ENCODE peak calls at places on chromosome 14, in five cellular contexts. One of them, this sample, is unnamed.

GRCh38 chr14:95260537-95261440 is 58.9 kb downstream of the CLMN start:
- DNase-seq in ovary: no peak
- DNase-seq in GM06990: no peak
- DNase-seq in endothelial cell: no peak
- DNase-seq in RWPE1: no peak
- DNase-seq in this sample: peak; percentile 65

GRCh38 chr14:102295301-102295700 is 9.7 kb downstream of the MOK start:
- DNase-seq in RWPE1: no peak
- DNase-seq in GM06990: no peak
- DNase-seq in endothelial cell: no peak
- DNase-seq in ovary: no peak
- DNase-seq in this sample: no peak

GRCh38 chr14:52706286-52706685 is 714 bp upstream of the PSMC6 start:
- DNase-seq in endothelial cell: no peak
- DNase-seq in GM06990: no peak
- DNase-seq in RWPE1: no peak
- DNase-seq in ovary: no peak
- DNase-seq in this sample: no peak

GRCh38 chr14:74988993-74989392 is 13.7 kb upstream of the EIF2B2 start:
- DNase-seq in GM06990: no peak
- DNase-seq in RWPE1: no peak
- DNase-seq in endothelial cell: no peak
- DNase-seq in ovary: no peak
- DNase-seq in this sample: no peak

GRCh38 chr14:55271572-55272414 is 572 bp downstream of the FBXO34 start:
- DNase-seq in endothelial cell: peak; percentile 54
- DNase-seq in GM06990: peak; percentile 82
- DNase-seq in RWPE1: peak; percentile 83
- DNase-seq in ovary: peak; percentile 79
- DNase-seq in this sample: peak; percentile 45

GRCh38 chr14:60970146-60970545 is 10.7 kb downstream of the TRMT5 start:
- DNase-seq in GM06990: no peak
- DNase-seq in ovary: no peak
- DNase-seq in RWPE1: no peak
- DNase-seq in endothelial cell: no peak
- DNase-seq in this sample: no peak

GRCh38 chr14:94650806-94651805 is 38.9 kb downstream of the SERPINA3 start:
- DNase-seq in GM06990: no peak
- DNase-seq in RWPE1: no peak
- DNase-seq in endothelial cell: no peak
- DNase-seq in ovary: no peak
- DNase-seq in this sample: no peak

GRCh38 chr14:24127673-24128072 is 2.8 kb upstream of the FITM1 start:
- DNase-seq in GM06990: no peak
- DNase-seq in endothelial cell: no peak
- DNase-seq in ovary: no peak
- DNase-seq in RWPE1: no peak
- DNase-seq in this sample: no peak

GRCh38 chr14:33943081-33943480 is 7.8 kb downstream of the EGLN3 start:
- DNase-seq in ovary: no peak
- DNase-seq in GM06990: no peak
- DNase-seq in endothelial cell: no peak
- DNase-seq in RWPE1: no peak
- DNase-seq in this sample: no peak

GRCh38 chr14:80310950-80311349 is 99.6 kb upstream of the DIO2 start:
- DNase-seq in endothelial cell: no peak
- DNase-seq in GM06990: no peak
- DNase-seq in ovary: no peak
- DNase-seq in RWPE1: no peak
- DNase-seq in this sample: no peak

GRCh38 chr14:33941727-33942126 is 9.1 kb downstream of the EGLN3 start:
- DNase-seq in endothelial cell: no peak
- DNase-seq in ovary: no peak
- DNase-seq in GM06990: no peak
- DNase-seq in RWPE1: no peak
- DNase-seq in this sample: no peak

GRCh38 chr14:52048641-52049204 is 20.1 kb downstream of the NID2 start:
- DNase-seq in GM06990: no peak
- DNase-seq in RWPE1: no peak
- DNase-seq in endothelial cell: no peak
- DNase-seq in ovary: no peak
- DNase-seq in this sample: no peak

GRCh38 chr14:55073856-55074255 is 22.4 kb downstream of the MAPK1IP1L start:
- DNase-seq in ovary: no peak
- DNase-seq in RWPE1: no peak
- DNase-seq in GM06990: no peak
- DNase-seq in endothelial cell: no peak
- DNase-seq in this sample: no peak

GRCh38 chr14:96114002-96114401 is 74.8 kb downstream of the C14orf132 start:
- DNase-seq in GM06990: no peak
- DNase-seq in endothelial cell: no peak
- DNase-seq in RWPE1: no peak
- DNase-seq in ovary: no peak
- DNase-seq in this sample: no peak

GRCh38 chr14:102250636-102251035 is 54.3 kb downstream of the MOK start:
- DNase-seq in RWPE1: no peak
- DNase-seq in GM06990: no peak
- DNase-seq in ovary: no peak
- DNase-seq in endothelial cell: no peak
- DNase-seq in this sample: no peak

DNA sequence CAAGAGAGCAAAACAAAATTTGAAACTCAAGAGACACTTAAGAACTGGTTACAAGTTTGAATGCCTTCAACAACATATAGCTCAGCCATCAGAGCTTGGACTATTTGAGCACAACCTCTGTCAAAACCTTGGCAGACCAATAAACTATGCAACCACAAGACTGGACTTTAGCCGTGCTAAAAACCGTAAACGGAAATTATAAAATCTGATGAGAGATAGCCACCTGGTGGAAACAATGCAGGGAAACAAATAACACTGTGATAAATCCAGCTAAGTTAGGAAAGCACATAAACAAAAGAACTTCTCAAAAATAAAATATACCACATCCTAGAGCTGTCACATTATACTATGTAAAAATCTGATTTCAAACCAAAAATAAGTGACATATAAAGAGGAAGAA is 1074.2 kb upstream of the NOVA1 start:
- DNase-seq in endothelial cell: no peak
- DNase-seq in RWPE1: no peak
- DNase-seq in ovary: no peak
- DNase-seq in GM06990: no peak
- DNase-seq in this sample: no peak
- TF ChIP-seq CTCF in endothelial cell: no peak
- TF ChIP-seq CTCF in RWPE1: no peak
- TF ChIP-seq CTCF in ovary: no peak
- TF ChIP-seq CTCF in GM06990: no peak
- TF ChIP-seq CTCF in this sample: no peak

GRCh38 chr14:19775587-19775986 is 2.3 kb downstream of the OR4M1 start:
- DNase-seq in ovary: no peak
- DNase-seq in endothelial cell: no peak
- DNase-seq in RWPE1: no peak
- DNase-seq in GM06990: no peak
- DNase-seq in this sample: no peak
- TF ChIP-seq CTCF in ovary: no peak
- TF ChIP-seq CTCF in endothelial cell: no peak
- TF ChIP-seq CTCF in RWPE1: no peak
- TF ChIP-seq CTCF in GM06990: no peak
- TF ChIP-seq CTCF in this sample: no peak

GRCh38 chr14:38286481-38286880 is 30.6 kb upstream of the CLEC14A start:
- DNase-seq in RWPE1: no peak
- DNase-seq in ovary: no peak
- DNase-seq in endothelial cell: no peak
- DNase-seq in GM06990: no peak
- DNase-seq in this sample: no peak
- TF ChIP-seq CTCF in RWPE1: no peak
- TF ChIP-seq CTCF in ovary: no peak
- TF ChIP-seq CTCF in endothelial cell: no peak
- TF ChIP-seq CTCF in GM06990: no peak
- TF ChIP-seq CTCF in this sample: no peak

GRCh38 chr14:22122227-22123187 is 448.9 kb upstream of the OR4E1 start:
- DNase-seq in RWPE1: no peak
- DNase-seq in GM06990: no peak
- DNase-seq in ovary: no peak
- DNase-seq in endothelial cell: peak; percentile 22
- DNase-seq in this sample: no peak
- TF ChIP-seq CTCF in RWPE1: no peak
- TF ChIP-seq CTCF in GM06990: peak; percentile 32
- TF ChIP-seq CTCF in ovary: no peak
- TF ChIP-seq CTCF in endothelial cell: peak; percentile 18
- TF ChIP-seq CTCF in this sample: no peak

DNA sequence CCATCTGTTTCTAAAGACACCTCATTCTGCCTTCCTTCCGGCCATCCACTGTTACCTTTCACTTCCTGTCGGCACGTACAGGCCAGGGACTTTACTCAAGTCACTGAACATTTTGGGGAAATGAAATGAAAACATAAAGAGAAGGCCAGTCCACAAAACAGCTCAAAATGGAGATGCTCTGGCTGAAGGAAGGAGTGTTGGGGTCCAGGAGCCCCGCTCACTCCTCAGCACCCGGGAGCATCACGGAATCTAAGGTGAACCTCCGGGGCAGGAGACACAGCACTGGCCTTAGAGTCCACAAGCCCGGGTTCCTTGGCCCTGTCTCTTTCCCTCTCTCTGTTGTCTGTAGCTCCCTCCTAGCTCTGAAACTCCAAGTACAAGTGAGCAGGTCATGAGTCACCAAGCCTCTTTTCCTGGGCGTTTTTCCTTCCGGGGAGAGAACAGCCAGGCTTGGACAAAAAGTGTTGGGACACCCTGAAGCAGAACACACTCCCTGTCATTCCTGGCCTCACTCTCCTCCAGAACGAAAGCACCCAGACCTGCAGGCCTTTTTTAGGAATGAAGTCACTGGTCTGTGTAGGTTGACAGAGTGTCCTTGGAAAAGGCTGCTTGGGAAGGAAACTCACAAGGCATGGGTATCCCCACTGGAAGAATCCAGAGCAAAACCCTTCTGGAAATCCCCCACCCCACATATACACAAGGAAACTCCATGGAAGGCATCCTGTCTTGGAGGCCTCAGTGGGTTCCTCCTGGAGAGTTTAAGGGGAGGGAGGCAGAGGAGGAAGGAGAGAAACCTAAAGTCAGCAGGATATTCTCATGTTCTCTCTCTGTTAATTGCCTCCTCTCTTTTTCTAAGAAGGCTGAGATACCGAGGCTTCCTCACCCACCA is 245.3 kb downstream of the ZFP36L1 start:
- DNase-seq in endothelial cell: no peak
- DNase-seq in GM06990: no peak
- DNase-seq in ovary: peak; percentile 87
- DNase-seq in RWPE1: peak; percentile 88
- DNase-seq in this sample: peak; percentile 94
- TF ChIP-seq CTCF in endothelial cell: no peak
- TF ChIP-seq CTCF in GM06990: no peak
- TF ChIP-seq CTCF in ovary: no peak
- TF ChIP-seq CTCF in RWPE1: no peak
- TF ChIP-seq CTCF in this sample: no peak

GRCh38 chr14:59422069-59422881 is 42.9 kb downstream of the GPR135 start:
- DNase-seq in RWPE1: no peak
- DNase-seq in endothelial cell: no peak
- DNase-seq in ovary: no peak
- DNase-seq in GM06990: no peak
- DNase-seq in this sample: no peak
- TF ChIP-seq CTCF in RWPE1: no peak
- TF ChIP-seq CTCF in endothelial cell: no peak
- TF ChIP-seq CTCF in ovary: no peak
- TF ChIP-seq CTCF in GM06990: peak; percentile 28
- TF ChIP-seq CTCF in this sample: peak; percentile 29

GRCh38 chr14:104895786-104896642 is 28.7 kb upstream of the PLD4 start:
- DNase-seq in GM06990: no peak
- DNase-seq in endothelial cell: peak; percentile 3
- DNase-seq in ovary: peak; percentile 20
- DNase-seq in RWPE1: no peak
- DNase-seq in this sample: no peak

GRCh38 chr14:104894331-104895206 is 29.5 kb downstream of the CEP170B start:
- DNase-seq in endothelial cell: peak; percentile 21
- DNase-seq in GM06990: peak; percentile 7
- DNase-seq in ovary: no peak
- DNase-seq in RWPE1: no peak
- DNase-seq in this sample: no peak

GRCh38 chr14:104897286-104898194 is 27.1 kb upstream of the PLD4 start:
- DNase-seq in GM06990: no peak
- DNase-seq in ovary: peak; percentile 17
- DNase-seq in endothelial cell: peak; percentile 4
- DNase-seq in RWPE1: no peak
- DNase-seq in this sample: no peak

GRCh38 chr14:104893435-104894207 is 28.6 kb downstream of the CEP170B start:
- DNase-seq in RWPE1: no peak
- DNase-seq in endothelial cell: peak; percentile 3
- DNase-seq in ovary: peak; percentile 18
- DNase-seq in GM06990: peak; percentile 11
- DNase-seq in this sample: no peak

GRCh38 chr14:104895207-104895785 is 29.4 kb upstream of the PLD4 start:
- DNase-seq in GM06990: no peak
- DNase-seq in ovary: no peak
- DNase-seq in endothelial cell: peak; percentile 2
- DNase-seq in RWPE1: no peak
- DNase-seq in this sample: no peak
- TF ChIP-seq CTCF in GM06990: no peak
- TF ChIP-seq CTCF in ovary: no peak
- TF ChIP-seq CTCF in endothelial cell: no peak
- TF ChIP-seq CTCF in RWPE1: no peak
- TF ChIP-seq CTCF in this sample: no peak